ENCODE peak calls at places on chromosomes 16 and 17, in five cellular contexts. M, V, W, P and T are unnamed samples.

GRCh38 chr17:83034525-83034924 is 44.9 kb upstream of the METRNL start:
- DNase-seq in M (no peak), V (no peak), W (no peak), P (no peak), T (no peak)

GRCh38 chr16:81526935-81527334 is 82.3 kb downstream of the CMIP start:
- DNase-seq in M (no peak), V (no peak), W (no peak), P (no peak), T (no peak)

GRCh38 chr17:56936697-56937322 is 23.0 kb upstream of the TRIM25 start:
- DNase-seq in M (no peak), V (no peak), W (no peak), P (no peak), T (no peak)

GRCh38 chr16:88533381-88533831 is 36.8 kb upstream of the ZC3H18 start:
- DNase-seq in M (no peak), V (no peak), W (no peak), P (peak; percentile 20), T (no peak)

GRCh38 chr16:2470603-2471015 is 488 bp upstream of the NTN3 start:
- DNase-seq in M (no peak), V (no peak), W (no peak), P (no peak), T (no peak)

GRCh38 chr17:29155966-29156338 is 24.2 kb downstream of the MYO18A start:
- DNase-seq in M (no peak), V (no peak), W (no peak), P (no peak), T (no peak)

GRCh38 chr17:40399185-40399584 is 18.5 kb downstream of the TOP2A start:
- DNase-seq in M (peak; percentile 53), V (no peak), W (no peak), P (peak; percentile 21), T (no peak)

GRCh38 chr16:23124315-23124714 is 24.9 kb downstream of the USP31 start:
- DNase-seq in M (no peak), V (no peak), W (no peak), P (no peak), T (peak; percentile 56)

GRCh38 chr17:77140878-77141767 is at the start of gene SEC14L1:
- DNase-seq in M (peak; percentile 13), V (peak; percentile 15), W (no peak), P (no peak), T (no peak)

GRCh38 chr16:57325458-57325857 is 33.1 kb upstream of the CCL22 start:
- DNase-seq in M (no peak), V (no peak), W (no peak), P (no peak), T (no peak)

GRCh38 chr16:78211951-78212350 is 112.5 kb downstream of the WWOX start:
- DNase-seq in M (no peak), V (no peak), W (no peak), P (no peak), T (no peak)

GRCh38 chr17:83061586-83061985 is 17.8 kb upstream of the METRNL start:
- DNase-seq in M (no peak), V (no peak), W (no peak), P (no peak), T (no peak)

GRCh38 chr16:83995756-83996155 is 27.7 kb downstream of the NECAB2 start:
- DNase-seq in M (no peak), V (no peak), W (no peak), P (no peak), T (no peak)

GRCh38 chr17:6539871-6540270 is 16.5 kb downstream of the PITPNM3 start:
- DNase-seq in M (no peak), V (no peak), W (no peak), P (no peak), T (no peak)

GRCh38 chr17:63932008-63932561 is at the start of gene CD79B:
- DNase-seq in M (peak; percentile 47), V (no peak), W (no peak), P (no peak), T (no peak)

GRCh38 chr17:56203430-56203829 is 50.2 kb downstream of the ANKFN1 start:
- DNase-seq in M (no peak), V (no peak), W (no peak), P (no peak), T (no peak)

GRCh38 chr16:75222271-75222783 is 3.5 kb downstream of the CTRB1 start:
- DNase-seq in M (no peak), V (no peak), W (no peak), P (no peak), T (no peak)

GRCh38 chr16:11681526-11681925 is 13.3 kb downstream of the SNN start:
- DNase-seq in M (no peak), V (no peak), W (no peak), P (no peak), T (no peak)